ENCODE peak calls at places on chromosomes 4 and X, in four cellular contexts. O, M, A and V are unnamed samples.

GRCh38 chr4:131488772-131489171 is 1660.3 kb upstream of the PCDH10 start:
- DNase-seq in M (no peak), O (no peak), A (no peak), V (no peak)

GRCh38 chr4:110801591-110801990 is 178.7 kb upstream of the PITX2 start:
- DNase-seq in M (no peak), A (no peak), O (no peak), V (no peak)

GRCh38 chrX:9988762-9989161 is 21.6 kb downstream of the CLDN34 start:
- DNase-seq in M (no peak), O (no peak), A (no peak), V (no peak)

GRCh38 chr4:159455675-159456235 is 352.9 kb downstream of the RAPGEF2 start:
- DNase-seq in O (peak; percentile 55), M (peak; percentile 6), A (no peak), V (no peak)

GRCh38 chrX:103685396-103685795 is 1.1 kb downstream of the MORF4L2 start:
- DNase-seq in O (no peak), M (no peak), A (no peak), V (no peak)

GRCh38 chr4:72375050-72375736 is 193.8 kb downstream of the ADAMTS3 start:
- DNase-seq in O (no peak), A (no peak), M (no peak), V (peak; percentile 11)

GRCh38 chrX:154432210-154432609 is 3.7 kb downstream of the ATP6AP1 start:
- DNase-seq in M (no peak), O (no peak), A (no peak), V (no peak)

GRCh38 chrX:29935455-29935854 is 279.9 kb upstream of the MAGEB2 start:
- DNase-seq in A (no peak), O (no peak), M (no peak), V (no peak)

GRCh38 chrX:3699841-3700381 is 13.5 kb downstream of the PRKX start:
- DNase-seq in M (no peak), A (no peak), O (no peak), V (no peak)

GRCh38 chr4:47525154-47525819 is 40.2 kb downstream of the ATP10D start:
- DNase-seq in M (no peak), O (no peak), A (no peak), V (peak; percentile 85)

GRCh38 chr4:116058129-116058528 is 944.7 kb upstream of the NDST4 start:
- DNase-seq in M (no peak), A (no peak), O (no peak), V (no peak)

GRCh38 chr4:84751707-84752106 is 168.8 kb downstream of the CDS1 start:
- DNase-seq in A (no peak), O (no peak), M (no peak), V (no peak)

GRCh38 chr4:48693856-48694574 is 86.1 kb downstream of the FRYL start:
- DNase-seq in M (no peak), O (no peak), A (no peak), V (no peak)